ENCODE peak calls at places on chromosomes 2 and 18, in eight cellular contexts. U is colonic mucosa, W is dorsolateral prefrontal cortex, J is heart right ventricle, Y is coronary artery, A is endodermal cell, F is PC-3, C is tibial artery. S is an unnamed sample.

GRCh38 chr18:48820483-48821250 is 130.1 kb downstream of the SMAD7 start:
- DNase-seq in U (no peak), W (peak; percentile 15), J (peak; percentile 2), Y (peak; percentile 68), A (peak; percentile 28), F (no peak), C (peak; percentile 13), S (no peak)

GRCh38 chr2:223057545-223057944 is 5.6 kb downstream of the KCNE4 start:
- DNase-seq in U (no peak), W (no peak), J (peak; percentile 47), Y (no peak), A (no peak), F (no peak), C (no peak), S (no peak)

GRCh38 chr2:33212151-33212550 is 264.3 kb upstream of the RASGRP3 start:
- DNase-seq in U (no peak), W (no peak), J (no peak), Y (peak; percentile 81), A (no peak), F (peak; percentile 68), C (peak; percentile 71), S (no peak)

GRCh38 chr2:218217366-218218309 is 649 bp downstream of the ARPC2 start:
- DNase-seq in U (peak; percentile 73), W (no peak), J (peak; percentile 58), Y (peak; percentile 80), A (peak; percentile 73), F (peak; percentile 25), C (peak; percentile 43), S (peak; percentile 50)

GRCh38 chr2:74648009-74648443 is at the start of gene M1AP:
- DNase-seq in U (peak; percentile 29), W (no peak), J (no peak), Y (no peak), A (peak; percentile 89), F (no peak), C (no peak), S (no peak)

GRCh38 chr2:100957971-100958653 is 44.0 kb upstream of the RPL31 start:
- DNase-seq in U (no peak), W (no peak), J (peak; percentile 42), Y (no peak), A (no peak), F (peak; percentile 90), C (peak; percentile 69), S (no peak)

GRCh38 chr2:72000110-72000509 is 147.6 kb downstream of the CYP26B1 start:
- DNase-seq in U (no peak), W (no peak), J (no peak), Y (no peak), A (peak; percentile 73), F (no peak), C (no peak), S (no peak)

GRCh38 chr18:44917184-44917864 is 236.6 kb downstream of the SETBP1 start:
- DNase-seq in U (no peak), W (no peak), J (no peak), Y (no peak), A (no peak), F (peak; percentile 4), C (no peak), S (no peak)

GRCh38 chr18:7723558-7723957 is 156.4 kb downstream of the PTPRM start:
- DNase-seq in U (no peak), W (no peak), J (no peak), Y (no peak), A (no peak), F (no peak), C (no peak), S (no peak)

GRCh38 chr2:84830095-84830494 is 50.8 kb downstream of the TRABD2A start:
- DNase-seq in U (no peak), W (no peak), J (peak; percentile 28), Y (no peak), A (peak; percentile 73), F (no peak), C (peak; percentile 64), S (peak; percentile 7)

GRCh38 chr2:173806761-173807160 is 158.4 kb downstream of the SP3 start:
- DNase-seq in U (no peak), W (no peak), J (no peak), Y (no peak), A (no peak), F (no peak), C (no peak), S (peak; percentile 8)

GRCh38 chr18:76256897-76257500 is 238.0 kb downstream of the ZNF516 start:
- DNase-seq in U (no peak), W (no peak), J (peak; percentile 19), Y (no peak), A (peak; percentile 74), F (peak; percentile 52), C (no peak), S (peak; percentile 36)

GRCh38 chr2:20313659-20314058 is 37.0 kb downstream of the PUM2 start:
- DNase-seq in U (no peak), W (no peak), J (no peak), Y (no peak), A (no peak), F (no peak), C (no peak), S (no peak)

GRCh38 chr2:225022188-225022587 is 20.1 kb downstream of the DOCK10 start:
- DNase-seq in U (no peak), W (no peak), J (no peak), Y (no peak), A (no peak), F (peak; percentile 73), C (no peak), S (no peak)

GRCh38 chr18:79567481-79568147 is 112.0 kb upstream of the CTDP1 start:
- DNase-seq in U (no peak), W (peak; percentile 35), J (peak; percentile 62), Y (no peak), A (peak; percentile 84), F (no peak), C (no peak), S (peak; percentile 88)

GRCh38 chr2:136905779-136906178 is 140.4 kb downstream of the THSD7B start:
- DNase-seq in U (no peak), W (no peak), J (no peak), Y (no peak), A (peak; percentile 55), F (no peak), C (no peak), S (no peak)

GRCh38 chr2:15200581-15200980 is 360.6 kb downstream of the NBAS start:
- DNase-seq in U (no peak), W (no peak), J (no peak), Y (no peak), A (no peak), F (no peak), C (no peak), S (no peak)

GRCh38 chr18:57466307-57466706 is 31.1 kb downstream of the ONECUT2 start:
- DNase-seq in U (no peak), W (no peak), J (no peak), Y (no peak), A (no peak), F (peak; percentile 51), C (no peak), S (no peak)

GRCh38 chr18:46155652-46156051 is 51.5 kb downstream of the HAUS1 start:
- DNase-seq in U (no peak), W (no peak), J (no peak), Y (no peak), A (no peak), F (peak; percentile 66), C (no peak), S (peak; percentile 33)

GRCh38 chr2:156125018-156125417 is 207.5 kb downstream of the NR4A2 start:
- DNase-seq in U (no peak), W (no peak), J (no peak), Y (no peak), A (peak; percentile 45), F (no peak), C (no peak), S (no peak)

GRCh38 chr2:235135990-235136561 is 184.3 kb downstream of the SH3BP4 start:
- DNase-seq in U (peak; percentile 90), W (peak; percentile 81), J (peak; percentile 79), Y (no peak), A (peak; percentile 91), F (peak; percentile 86), C (peak; percentile 82), S (peak; percentile 77)

GRCh38 chr18:26875040-26875654 is 9.6 kb upstream of the AQP4 start:
- DNase-seq in U (no peak), W (no peak), J (no peak), Y (no peak), A (no peak), F (no peak), C (no peak), S (no peak)
- H3K27ac ChIP-seq in U (peak overlapping the region; percentile 46), W (no peak overlapping the region), J (no peak overlapping the region), Y (no peak overlapping the region), A (no peak overlapping the region), F (no peak overlapping the region), C (no peak overlapping the region), S (no peak overlapping the region)

GRCh38 chr2:177717831-177718618 is 325.5 kb downstream of the AGPS start:
- DNase-seq in U (no peak), W (no peak), J (no peak), Y (no peak), A (no peak), F (peak; percentile 39), C (no peak), S (no peak)
- TF ChIP-seq CTCF in U (no peak), W (no peak), J (no peak), Y (no peak), A (peak; percentile 65), F (peak; percentile 53), C (no peak), S (no peak)

DNA sequence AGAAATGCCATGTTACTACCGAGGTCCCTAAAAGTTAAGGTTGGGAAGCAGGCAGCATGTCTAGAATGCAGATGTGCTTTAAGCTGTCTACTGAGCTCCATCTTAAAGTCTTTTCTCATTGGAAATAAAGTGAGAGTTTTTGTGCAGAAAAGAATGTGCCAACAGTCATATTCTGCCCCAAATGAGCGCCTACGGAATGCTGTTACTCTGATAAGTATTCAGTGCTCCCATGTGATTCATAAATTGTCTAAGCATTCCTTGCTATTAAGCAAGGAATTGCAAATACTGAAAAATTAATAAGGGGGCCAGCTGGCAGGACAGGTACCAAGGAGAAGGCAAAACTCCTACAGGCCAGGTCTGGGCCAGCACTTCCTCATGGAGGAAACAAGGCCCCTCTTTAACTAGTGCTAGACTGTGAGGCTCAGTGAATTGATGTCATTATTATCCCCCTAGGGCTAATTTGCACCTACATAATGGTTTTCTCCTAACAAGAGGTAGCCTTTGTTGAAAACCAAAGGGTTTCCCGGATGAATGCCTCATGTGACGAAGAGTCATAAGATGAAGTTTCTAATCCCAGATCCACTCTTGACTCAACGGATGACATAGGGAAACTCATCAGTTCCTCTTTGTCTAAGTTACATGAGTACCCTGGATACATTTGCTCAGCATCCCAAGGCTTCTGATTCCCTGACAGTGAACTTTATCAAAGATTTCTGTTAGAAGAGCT is 16.4 kb downstream of the NRP2 start:
- DNase-seq in U (no peak), W (no peak), J (no peak), Y (no peak), A (no peak), F (no peak), C (no peak), S (no peak)
- H3K27ac ChIP-seq in U (peak overlapping the region; percentile 50), W (peak overlapping the region; percentile 58), J (peak overlapping the region; percentile 15), Y (peak overlapping the region; percentile 49), A (no peak overlapping the region), F (no peak overlapping the region), C (peak overlapping the region; percentile 57), S (no peak overlapping the region)

DNA sequence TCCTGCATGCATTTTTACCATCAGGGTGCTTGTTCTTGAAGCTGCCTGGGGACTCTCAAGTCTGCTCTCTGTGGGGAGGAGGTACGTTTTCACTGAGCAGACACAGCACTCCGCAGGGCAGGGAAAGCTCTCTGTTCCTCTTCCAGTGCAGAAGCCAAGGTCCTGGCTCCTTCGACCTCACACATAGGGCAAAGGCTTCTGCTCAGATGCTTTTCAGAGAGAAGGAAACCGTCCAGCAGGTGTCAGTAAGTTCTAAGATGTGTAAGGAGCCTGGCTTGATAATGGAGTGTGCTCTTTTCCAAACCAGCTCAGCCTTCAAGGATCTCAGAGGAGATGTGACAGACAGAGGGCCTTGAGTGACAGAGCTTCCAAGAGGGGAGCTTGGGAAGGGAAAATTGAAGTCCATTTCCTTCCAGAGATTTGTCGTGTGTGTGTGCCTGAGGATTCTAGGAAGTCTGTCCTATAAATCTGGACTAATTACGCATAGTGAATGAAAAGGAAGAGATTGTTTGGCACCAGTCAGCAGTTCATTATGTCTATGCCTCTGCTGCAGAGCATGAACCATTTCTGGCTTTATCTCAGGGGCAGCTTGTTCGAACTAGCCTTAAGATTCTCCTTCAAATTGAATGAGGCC is 67.4 kb upstream of the UPP2 start:
- DNase-seq in U (peak; percentile 68), W (no peak), J (peak; percentile 54), Y (no peak), A (peak; percentile 86), F (peak; percentile 76), C (no peak), S (peak; percentile 52)
- TF ChIP-seq CTCF in U (peak; percentile 51), W (peak; percentile 37), J (peak; percentile 7), Y (no peak), A (peak; percentile 82), F (peak; percentile 71), C (no peak), S (no peak)

S was measured in RWPE1.